ENCODE peak calls at places on chromosomes 4 and X, in ten cellular contexts. Z is fibroblast of gingiva, F is lung, V is islet precursor cell, S is activated T-cell treated with anti-CD3 and anti-CD28 coated beads for 1 hour, Y is HS-27A, M is B cell, D is SK-N-DZ, K is astrocyte, L is hippocampal formation. A is an unnamed sample.

GRCh38 chrX:39936886-39937770 is 160.6 kb downstream of the BCOR start:
- DNase-seq in L (no peak), M (no peak), F (no peak), D (no peak), V (no peak), K (no peak), Z (no peak), S (no peak), Y (no peak), A (no peak)

GRCh38 chr4:140569307-140569638 is 512 bp upstream of the UCP1 start:
- DNase-seq in Y (no peak), S (no peak), L (no peak), K (no peak), Z (no peak), D (no peak), V (no peak), F (no peak), M (no peak), A (no peak)

GRCh38 chr4:114773341-114773740 is 174.7 kb downstream of the UGT8 start:
- DNase-seq in L (no peak), M (no peak), V (no peak), Y (no peak), S (no peak), F (no peak), D (no peak), K (no peak), Z (no peak), A (no peak)

GRCh38 chr4:10295326-10295725 is 161.9 kb downstream of the ZNF518B start:
- DNase-seq in F (no peak), L (no peak), K (no peak), D (no peak), M (no peak), Y (no peak), V (no peak), S (no peak), Z (no peak), A (no peak)

GRCh38 chrX:20382082-20382481 is 115.4 kb upstream of the RPS6KA3 start:
- DNase-seq in L (no peak), K (no peak), S (no peak), Z (no peak), M (no peak), F (no peak), Y (no peak), V (no peak), D (no peak), A (no peak)

GRCh38 chr4:6610856-6611430 is 29.5 kb upstream of the MRFAP1 start:
- DNase-seq in K (no peak), Y (no peak), F (no peak), M (no peak), D (no peak), Z (no peak), S (no peak), V (peak; percentile 34), L (no peak), A (no peak)

GRCh38 chr4:38924266-38924827 is 56.7 kb downstream of the FAM114A1 start:
- DNase-seq in K (no peak), F (no peak), Y (no peak), D (no peak), M (no peak), V (no peak), L (no peak), Z (no peak), S (no peak), A (no peak)

GRCh38 chr4:98938386-98938785 is 9.5 kb upstream of the EIF4E start:
- DNase-seq in V (peak; percentile 57), Y (no peak), M (no peak), Z (no peak), F (no peak), S (no peak), L (no peak), D (no peak), K (peak; percentile 39), A (no peak)

GRCh38 chr4:146488495-146489174 is 33.1 kb downstream of the SLC10A7 start:
- DNase-seq in K (peak; percentile 75), Z (no peak), S (no peak), L (no peak), D (no peak), Y (no peak), F (no peak), V (no peak), M (no peak), A (no peak)

GRCh38 chr4:8741513-8742226 is 130.0 kb downstream of the HMX1 start:
- DNase-seq in K (no peak), Y (no peak), S (no peak), Z (no peak), L (no peak), V (peak; percentile 44), F (no peak), D (no peak), M (peak; percentile 6), A (peak; percentile 28)

GRCh38 chr4:98046665-98047064 is 96.6 kb downstream of the STPG2 start:
- DNase-seq in Y (no peak), D (no peak), V (peak; percentile 48), K (no peak), S (no peak), Z (no peak), F (no peak), M (no peak), L (no peak), A (peak; percentile 62)

GRCh38 chr4:56940403-56940802 is 32.7 kb downstream of the REST start:
- DNase-seq in D (no peak), K (no peak), V (no peak), F (no peak), M (no peak), S (no peak), Y (no peak), L (no peak), Z (no peak), A (no peak)

GRCh38 chr4:2870098-2870497 is 26.5 kb downstream of the ADD1 start:
- DNase-seq in Y (no peak), K (no peak), V (no peak), Z (no peak), S (no peak), D (no peak), L (no peak), M (no peak), F (no peak), A (no peak)

GRCh38 chr4:20857081-20857480 is 156.8 kb downstream of the PACRGL start:
- DNase-seq in M (no peak), V (no peak), Z (no peak), S (no peak), D (no peak), K (no peak), F (no peak), L (no peak), Y (no peak), A (no peak)

GRCh38 chr4:86089924-86090323 is 269.9 kb downstream of the MAPK10 start:
- DNase-seq in K (no peak), L (no peak), S (no peak), Z (no peak), F (no peak), Y (no peak), D (no peak), V (no peak), M (no peak), A (no peak)

A was measured in endodermal cell.